ENCODE peak calls at places on chromosomes 2 and 18, in five cellular contexts. O, B, D, E and J are unnamed samples.

GRCh38 chr2:187390891-187391290 is 57.2 kb downstream of the CALCRL start:
- DNase-seq in O (no peak), B (peak; percentile 35), D (peak; percentile 87), E (peak; percentile 56), J (no peak)

GRCh38 chr2:12990523-12990922 is 273.8 kb downstream of the TRIB2 start:
- DNase-seq in O (no peak), B (no peak), D (no peak), E (no peak), J (no peak)

GRCh38 chr2:203612246-203612645 is 77.1 kb upstream of the RAPH1 start:
- DNase-seq in O (no peak), B (no peak), D (no peak), E (no peak), J (no peak)

GRCh38 chr18:13271512-13271911 is 53.0 kb downstream of the LDLRAD4 start:
- DNase-seq in O (no peak), B (peak; percentile 67), D (no peak), E (no peak), J (no peak)

GRCh38 chr2:86794866-86795265 is 4.2 kb upstream of the CD8A start:
- DNase-seq in O (no peak), B (no peak), D (no peak), E (no peak), J (no peak)

GRCh38 chr18:21273568-21273967 is 31.5 kb downstream of the GREB1L start:
- DNase-seq in O (no peak), B (no peak), D (no peak), E (no peak), J (no peak)

GRCh38 chr2:231940795-231941194 is 14.6 kb upstream of the NPPC start:
- DNase-seq in O (no peak), B (no peak), D (no peak), E (no peak), J (no peak)

GRCh38 chr2:100178085-100178788 is 35.8 kb upstream of the AFF3 start:
- DNase-seq in O (peak; percentile 90), B (peak; percentile 55), D (peak; percentile 38), E (peak; percentile 49), J (peak; percentile 57)

GRCh38 chr18:62989195-62989594 is 273.9 kb downstream of the PHLPP1 start:
- DNase-seq in O (no peak), B (no peak), D (no peak), E (no peak), J (no peak)

GRCh38 chr2:202161106-202161836 is 77.1 kb downstream of the SUMO1 start:
- DNase-seq in O (no peak), B (no peak), D (no peak), E (no peak), J (no peak)

GRCh38 chr2:237298323-237299118 is 115.4 kb downstream of the COL6A3 start:
- DNase-seq in O (no peak), B (peak; percentile 51), D (peak; percentile 58), E (peak; percentile 90), J (peak; percentile 60)

GRCh38 chr2:209547726-209548125 is 123.9 kb downstream of the MAP2 start:
- DNase-seq in O (no peak), B (no peak), D (no peak), E (no peak), J (no peak)

GRCh38 chr18:46939337-46939963 is 22.0 kb downstream of the KATNAL2 start:
- DNase-seq in O (no peak), B (peak; percentile 15), D (peak; percentile 66), E (no peak), J (peak; percentile 7)

GRCh38 chr2:157644776-157645175 is 16.1 kb upstream of the ACVR1C start:
- DNase-seq in O (no peak), B (no peak), D (no peak), E (no peak), J (no peak)

GRCh38 chr18:29823671-29824070 is 1218.9 kb downstream of the DSC3 start:
- DNase-seq in O (no peak), B (no peak), D (no peak), E (no peak), J (no peak)

GRCh38 chr2:126482582-126483464 is 173.1 kb upstream of the GYPC start:
- DNase-seq in O (peak; percentile 4), B (peak; percentile 43), D (no peak), E (no peak), J (no peak)

GRCh38 chr2:106280224-106280623 is 86.1 kb upstream of the UXS1 start:
- DNase-seq in O (no peak), B (no peak), D (no peak), E (no peak), J (no peak)

GRCh38 chr2:69253893-69254292 is 133.1 kb downstream of the GFPT1 start:
- DNase-seq in O (no peak), B (no peak), D (peak; percentile 99), E (peak; percentile 58), J (no peak)

GRCh38 chr18:8615397-8616025 is 6.3 kb downstream of the RAB12 start:
- DNase-seq in O (no peak), B (peak; percentile 35), D (peak; percentile 97), E (peak; percentile 80), J (no peak)

GRCh38 chr2:240249423-240250149 is 109.1 kb upstream of the OTOS start:
- DNase-seq in O (no peak), B (peak; percentile 38), D (no peak), E (peak; percentile 16), J (no peak)

GRCh38 chr2:168470880-168471475 is 14.9 kb downstream of the CERS6 start:
- DNase-seq in O (no peak), B (no peak), D (no peak), E (no peak), J (peak; percentile 28)

GRCh38 chr18:25923193-25923592 is 167.2 kb downstream of the SS18 start:
- DNase-seq in O (peak; percentile 5), B (no peak), D (no peak), E (no peak), J (no peak)

GRCh38 chr2:234596696-234597575 is 100.1 kb upstream of the ARL4C start:
- DNase-seq in O (no peak), B (no peak), D (no peak), E (no peak), J (no peak)

GRCh38 chr2:234973008-234973407 is 21.2 kb downstream of the SH3BP4 start:
- DNase-seq in O (no peak), B (no peak), D (peak; percentile 80), E (no peak), J (no peak)

GRCh38 chr18:6885992-6886823 is 156.7 kb downstream of the ARHGAP28 start:
- DNase-seq in O (peak; percentile 41), B (peak; percentile 35), D (peak; percentile 59), E (no peak), J (peak; percentile 68)

GRCh38 chr2:142603761-142604160 is 273.7 kb upstream of the KYNU start:
- DNase-seq in O (no peak), B (no peak), D (no peak), E (no peak), J (no peak)

GRCh38 chr2:180647651-180648050 is 332.8 kb upstream of the UBE2E3 start:
- DNase-seq in O (no peak), B (no peak), D (no peak), E (no peak), J (no peak)

DNA sequence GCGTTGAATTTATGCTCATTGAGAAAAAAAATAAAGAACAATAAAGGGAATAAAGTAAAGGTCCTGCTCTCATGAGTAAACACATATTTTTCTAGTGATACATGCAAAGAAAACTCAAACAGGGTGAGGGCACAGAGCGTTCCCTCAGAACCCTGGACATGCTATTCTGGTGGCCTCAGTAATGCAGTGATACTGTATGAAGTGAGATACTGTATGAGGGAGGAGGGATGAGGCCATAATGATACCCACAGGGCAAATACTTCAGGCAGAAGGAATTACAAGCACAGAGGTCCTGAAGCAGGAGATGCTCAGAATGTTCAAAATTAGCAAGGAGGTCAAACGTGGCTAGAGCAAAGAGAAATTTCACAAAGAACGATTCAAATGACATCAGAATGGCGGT is 28.4 kb upstream of the RNU4ATAC start:
- DNase-seq in O (no peak), B (no peak), D (peak; percentile 73), E (no peak), J (no peak)
- H3K4me1 ChIP-seq in O (no peaks in the 10 kb centered on the region), B (peaks cover 8% of the 10 kb centered on the region), D (peaks cover 17% of the 10 kb centered on the region), E (peaks cover 9% of the 10 kb centered on the region), J (no peaks in the 10 kb centered on the region)

GRCh38 chr2:199707584-199708185 is 143.3 kb downstream of the FTCDNL1 start:
- DNase-seq in O (no peak), B (no peak), D (no peak), E (no peak), J (no peak)

GRCh38 chr2:199703199-199703598 is 147.8 kb downstream of the FTCDNL1 start:
- DNase-seq in O (no peak), B (no peak), D (no peak), E (no peak), J (no peak)

GRCh38 chr2:199710551-199710950 is 140.4 kb downstream of the FTCDNL1 start:
- DNase-seq in O (no peak), B (no peak), D (peak; percentile 4), E (no peak), J (no peak)

GRCh38 chr2:199705538-199705937 is 145.5 kb downstream of the FTCDNL1 start:
- DNase-seq in O (no peak), B (no peak), D (no peak), E (no peak), J (no peak)

GRCh38 chr2:199704358-199705238 is 146.4 kb downstream of the FTCDNL1 start:
- DNase-seq in O (peak; percentile 49), B (peak; percentile 53), D (peak; percentile 24), E (no peak), J (peak; percentile 38)
- TF ChIP-seq CTCF in O (peak; percentile 80), B (peak; percentile 90), D (peak; percentile 53), E (peak; percentile 91), J (peak; percentile 85)

GRCh38 chr2:191656389-191656788 is 21.5 kb upstream of the NABP1 start:
- DNase-seq in O (no peak), B (no peak), D (peak; percentile 86), E (peak; percentile 35), J (no peak)
- H3K4me1 ChIP-seq in O (no peaks in the 10 kb centered on the region), B (peaks cover 21% of the 10 kb centered on the region), D (peaks cover 12% of the 10 kb centered on the region), E (peaks cover 7% of the 10 kb centered on the region), J (peaks cover 15% of the 10 kb centered on the region)

GRCh38 chr18:37385846-37386435 is 179.7 kb downstream of the CELF4 start:
- DNase-seq in O (peak; percentile 45), B (peak; percentile 13), D (peak; percentile 37), E (no peak), J (no peak)
- TF ChIP-seq CTCF in O (peak; percentile 78), B (peak; percentile 50), D (peak; percentile 86), E (peak; percentile 77), J (peak; percentile 31)

GRCh38 chr2:221002101-221002500 is 570.0 kb downstream of the EPHA4 start:
- DNase-seq in O (no peak), B (no peak), D (no peak), E (no peak), J (no peak)
- H3K4me1 ChIP-seq in O (no peaks in the 10 kb centered on the region), B (no peaks in the 10 kb centered on the region), D (no peaks in the 10 kb centered on the region), E (no peaks in the 10 kb centered on the region), J (no peaks in the 10 kb centered on the region)

GRCh38 chr2:196759378-196759706 is 40.1 kb downstream of the GTF3C3 start:
- DNase-seq in O (no peak), B (no peak), D (peak; percentile 10), E (no peak), J (no peak)

GRCh38 chr2:196758474-196759377 is 40.8 kb downstream of the GTF3C3 start:
- DNase-seq in O (peak; percentile 7), B (no peak), D (peak; percentile 46), E (no peak), J (no peak)
- TF ChIP-seq CTCF in O (peak; percentile 73), B (peak; percentile 22), D (peak; percentile 66), E (peak; percentile 54), J (peak; percentile 24)